ENCODE peak calls at places on chromosomes 7 and 10, in nine cellular contexts. One of them, this sample, is unnamed.

GRCh38 chr10:44398747-44399477 is 14.0 kb upstream of the CXCL12 start:
- DNase-seq in left colon: peak; percentile 7
- DNase-seq in anterior cingulate cortex: no peak
- DNase-seq in activated naive CD4-positive, alpha-beta T cell: no peak
- DNase-seq in naive B cell: no peak
- DNase-seq in H7: no peak
- DNase-seq in MV-4-11: no peak
- DNase-seq in CD4-positive, alpha-beta memory T cell: no peak
- DNase-seq in choroid plexus epithelial cell: no peak
- DNase-seq in this sample: no peak

GRCh38 chr7:824106-824505 is 8.2 kb upstream of the SUN1 start:
- DNase-seq in left colon: no peak
- DNase-seq in anterior cingulate cortex: no peak
- DNase-seq in activated naive CD4-positive, alpha-beta T cell: no peak
- DNase-seq in naive B cell: no peak
- DNase-seq in H7: peak; percentile 28
- DNase-seq in MV-4-11: no peak
- DNase-seq in CD4-positive, alpha-beta memory T cell: no peak
- DNase-seq in choroid plexus epithelial cell: no peak
- DNase-seq in this sample: no peak

GRCh38 chr10:119754085-119754484 is 28.2 kb downstream of the INPP5F start:
- DNase-seq in left colon: no peak
- DNase-seq in anterior cingulate cortex: no peak
- DNase-seq in activated naive CD4-positive, alpha-beta T cell: no peak
- DNase-seq in naive B cell: no peak
- DNase-seq in H7: no peak
- DNase-seq in MV-4-11: no peak
- DNase-seq in CD4-positive, alpha-beta memory T cell: no peak
- DNase-seq in choroid plexus epithelial cell: no peak
- DNase-seq in this sample: no peak

GRCh38 chr10:7551891-7552731 is 114.7 kb downstream of the ITIH5 start:
- DNase-seq in left colon: no peak
- DNase-seq in anterior cingulate cortex: peak; percentile 44
- DNase-seq in activated naive CD4-positive, alpha-beta T cell: no peak
- DNase-seq in naive B cell: no peak
- DNase-seq in H7: peak; percentile 73
- DNase-seq in MV-4-11: no peak
- DNase-seq in CD4-positive, alpha-beta memory T cell: no peak
- DNase-seq in choroid plexus epithelial cell: no peak
- DNase-seq in this sample: no peak

GRCh38 chr7:123343611-123344010 is 143.8 kb upstream of the SLC13A1 start:
- DNase-seq in left colon: no peak
- DNase-seq in anterior cingulate cortex: no peak
- DNase-seq in activated naive CD4-positive, alpha-beta T cell: no peak
- DNase-seq in naive B cell: no peak
- DNase-seq in H7: no peak
- DNase-seq in MV-4-11: no peak
- DNase-seq in CD4-positive, alpha-beta memory T cell: no peak
- DNase-seq in choroid plexus epithelial cell: peak; percentile 62
- DNase-seq in this sample: no peak

GRCh38 chr10:122374859-122375721 is 582 bp downstream of the PLEKHA1 start:
- DNase-seq in left colon: peak; percentile 68
- DNase-seq in anterior cingulate cortex: peak; percentile 68
- DNase-seq in activated naive CD4-positive, alpha-beta T cell: peak; percentile 39
- DNase-seq in naive B cell: peak; percentile 82
- DNase-seq in H7: peak; percentile 87
- DNase-seq in MV-4-11: peak; percentile 71
- DNase-seq in CD4-positive, alpha-beta memory T cell: peak; percentile 79
- DNase-seq in choroid plexus epithelial cell: peak; percentile 65
- DNase-seq in this sample: peak; percentile 60

GRCh38 chr7:130529417-130529816 is 37.5 kb downstream of the MEST start:
- DNase-seq in left colon: no peak
- DNase-seq in anterior cingulate cortex: no peak
- DNase-seq in activated naive CD4-positive, alpha-beta T cell: no peak
- DNase-seq in naive B cell: no peak
- DNase-seq in H7: no peak
- DNase-seq in MV-4-11: no peak
- DNase-seq in CD4-positive, alpha-beta memory T cell: no peak
- DNase-seq in choroid plexus epithelial cell: peak; percentile 43
- DNase-seq in this sample: no peak

GRCh38 chr7:82019538-82019937 is 249.7 kb upstream of the HGF start:
- DNase-seq in left colon: no peak
- DNase-seq in anterior cingulate cortex: no peak
- DNase-seq in activated naive CD4-positive, alpha-beta T cell: no peak
- DNase-seq in naive B cell: no peak
- DNase-seq in H7: no peak
- DNase-seq in MV-4-11: no peak
- DNase-seq in CD4-positive, alpha-beta memory T cell: no peak
- DNase-seq in choroid plexus epithelial cell: no peak
- DNase-seq in this sample: no peak

GRCh38 chr10:113056468-113057021 is 106.5 kb downstream of the TCF7L2 start:
- DNase-seq in left colon: no peak
- DNase-seq in anterior cingulate cortex: no peak
- DNase-seq in activated naive CD4-positive, alpha-beta T cell: no peak
- DNase-seq in naive B cell: no peak
- DNase-seq in H7: no peak
- DNase-seq in MV-4-11: no peak
- DNase-seq in CD4-positive, alpha-beta memory T cell: no peak
- DNase-seq in choroid plexus epithelial cell: peak; percentile 64
- DNase-seq in this sample: no peak

GRCh38 chr10:70603439-70603778 is 868 bp upstream of the PRF1 start:
- DNase-seq in left colon: no peak
- DNase-seq in anterior cingulate cortex: no peak
- DNase-seq in activated naive CD4-positive, alpha-beta T cell: no peak
- DNase-seq in naive B cell: no peak
- DNase-seq in H7: no peak
- DNase-seq in MV-4-11: peak; percentile 37
- DNase-seq in CD4-positive, alpha-beta memory T cell: peak; percentile 15
- DNase-seq in choroid plexus epithelial cell: no peak
- DNase-seq in this sample: no peak

GRCh38 chr7:118662266-118662665 is 437.8 kb downstream of the ANKRD7 start:
- DNase-seq in left colon: no peak
- DNase-seq in anterior cingulate cortex: no peak
- DNase-seq in activated naive CD4-positive, alpha-beta T cell: no peak
- DNase-seq in naive B cell: no peak
- DNase-seq in H7: no peak
- DNase-seq in MV-4-11: peak; percentile 29
- DNase-seq in CD4-positive, alpha-beta memory T cell: no peak
- DNase-seq in choroid plexus epithelial cell: no peak
- DNase-seq in this sample: no peak

GRCh38 chr7:140525741-140526140 is 46.4 kb upstream of the MKRN1 start:
- DNase-seq in left colon: peak; percentile 68
- DNase-seq in anterior cingulate cortex: no peak
- DNase-seq in activated naive CD4-positive, alpha-beta T cell: no peak
- DNase-seq in naive B cell: no peak
- DNase-seq in H7: no peak
- DNase-seq in MV-4-11: no peak
- DNase-seq in CD4-positive, alpha-beta memory T cell: peak; percentile 39
- DNase-seq in choroid plexus epithelial cell: no peak
- DNase-seq in this sample: no peak

GRCh38 chr7:1144269-1144771 is 15.7 kb downstream of the ZFAND2A start:
- DNase-seq in left colon: no peak
- DNase-seq in anterior cingulate cortex: no peak
- DNase-seq in activated naive CD4-positive, alpha-beta T cell: no peak
- DNase-seq in naive B cell: no peak
- DNase-seq in H7: peak; percentile 59
- DNase-seq in MV-4-11: peak; percentile 65
- DNase-seq in CD4-positive, alpha-beta memory T cell: no peak
- DNase-seq in choroid plexus epithelial cell: peak; percentile 54
- DNase-seq in this sample: no peak

GRCh38 chr10:125881192-125881591 is at the start of gene DHX32:
- DNase-seq in left colon: no peak
- DNase-seq in anterior cingulate cortex: no peak
- DNase-seq in activated naive CD4-positive, alpha-beta T cell: no peak
- DNase-seq in naive B cell: no peak
- DNase-seq in H7: peak; percentile 71
- DNase-seq in MV-4-11: no peak
- DNase-seq in CD4-positive, alpha-beta memory T cell: no peak
- DNase-seq in choroid plexus epithelial cell: no peak
- DNase-seq in this sample: no peak

GRCh38 chr10:21668831-21669230 is 134.8 kb downstream of the MLLT10 start:
- DNase-seq in left colon: no peak
- DNase-seq in anterior cingulate cortex: no peak
- DNase-seq in activated naive CD4-positive, alpha-beta T cell: no peak
- DNase-seq in naive B cell: no peak
- DNase-seq in H7: no peak
- DNase-seq in MV-4-11: no peak
- DNase-seq in CD4-positive, alpha-beta memory T cell: no peak
- DNase-seq in choroid plexus epithelial cell: peak; percentile 36
- DNase-seq in this sample: no peak

GRCh38 chr7:19117081-19117869 is at the start of gene TWIST1:
- DNase-seq in left colon: no peak
- DNase-seq in anterior cingulate cortex: no peak
- DNase-seq in activated naive CD4-positive, alpha-beta T cell: no peak
- DNase-seq in naive B cell: no peak
- DNase-seq in H7: peak; percentile 86
- DNase-seq in MV-4-11: no peak
- DNase-seq in CD4-positive, alpha-beta memory T cell: no peak
- DNase-seq in choroid plexus epithelial cell: peak; percentile 99
- DNase-seq in this sample: no peak

GRCh38 chr7:153576096-153576495 is 476.1 kb upstream of the DPP6 start:
- DNase-seq in left colon: no peak
- DNase-seq in anterior cingulate cortex: no peak
- DNase-seq in activated naive CD4-positive, alpha-beta T cell: no peak
- DNase-seq in naive B cell: no peak
- DNase-seq in H7: no peak
- DNase-seq in MV-4-11: no peak
- DNase-seq in CD4-positive, alpha-beta memory T cell: no peak
- DNase-seq in choroid plexus epithelial cell: no peak
- DNase-seq in this sample: no peak

GRCh38 chr10:119238577-119238976 is 31.2 kb downstream of the GRK5 start:
- DNase-seq in left colon: no peak
- DNase-seq in anterior cingulate cortex: no peak
- DNase-seq in activated naive CD4-positive, alpha-beta T cell: no peak
- DNase-seq in naive B cell: no peak
- DNase-seq in H7: no peak
- DNase-seq in MV-4-11: no peak
- DNase-seq in CD4-positive, alpha-beta memory T cell: no peak
- DNase-seq in choroid plexus epithelial cell: no peak
- DNase-seq in this sample: no peak

GRCh38 chr10:89904755-89905154 is 203.4 kb downstream of the KIF20B start:
- DNase-seq in left colon: no peak
- DNase-seq in anterior cingulate cortex: no peak
- DNase-seq in activated naive CD4-positive, alpha-beta T cell: no peak
- DNase-seq in naive B cell: no peak
- DNase-seq in H7: no peak
- DNase-seq in MV-4-11: peak; percentile 28
- DNase-seq in CD4-positive, alpha-beta memory T cell: no peak
- DNase-seq in choroid plexus epithelial cell: no peak
- DNase-seq in this sample: no peak

GRCh38 chr10:90289037-90289436 is 568.8 kb downstream of the HTR7 start:
- DNase-seq in left colon: no peak
- DNase-seq in anterior cingulate cortex: no peak
- DNase-seq in activated naive CD4-positive, alpha-beta T cell: no peak
- DNase-seq in naive B cell: no peak
- DNase-seq in H7: no peak
- DNase-seq in MV-4-11: peak; percentile 62
- DNase-seq in CD4-positive, alpha-beta memory T cell: no peak
- DNase-seq in choroid plexus epithelial cell: peak; percentile 67
- DNase-seq in this sample: no peak

GRCh38 chr10:53978292-53978691 is 822.7 kb downstream of the PCDH15 start:
- DNase-seq in left colon: no peak
- DNase-seq in anterior cingulate cortex: no peak
- DNase-seq in activated naive CD4-positive, alpha-beta T cell: no peak
- DNase-seq in naive B cell: no peak
- DNase-seq in H7: no peak
- DNase-seq in MV-4-11: no peak
- DNase-seq in CD4-positive, alpha-beta memory T cell: no peak
- DNase-seq in choroid plexus epithelial cell: no peak
- DNase-seq in this sample: no peak

GRCh38 chr10:96987842-96988175 is 155.7 kb downstream of the LCOR start:
- DNase-seq in left colon: no peak
- DNase-seq in anterior cingulate cortex: no peak
- DNase-seq in activated naive CD4-positive, alpha-beta T cell: no peak
- DNase-seq in naive B cell: no peak
- DNase-seq in H7: no peak
- DNase-seq in MV-4-11: no peak
- DNase-seq in CD4-positive, alpha-beta memory T cell: no peak
- DNase-seq in choroid plexus epithelial cell: no peak
- DNase-seq in this sample: no peak

GRCh38 chr7:507623-508305 is 11.9 kb downstream of the PDGFA start:
- DNase-seq in left colon: peak; percentile 22
- DNase-seq in anterior cingulate cortex: no peak
- DNase-seq in activated naive CD4-positive, alpha-beta T cell: no peak
- DNase-seq in naive B cell: no peak
- DNase-seq in H7: no peak
- DNase-seq in MV-4-11: no peak
- DNase-seq in CD4-positive, alpha-beta memory T cell: no peak
- DNase-seq in choroid plexus epithelial cell: no peak
- DNase-seq in this sample: no peak

GRCh38 chr10:45082176-45082575 is 81.5 kb downstream of the ZNF22 start:
- DNase-seq in left colon: no peak
- DNase-seq in anterior cingulate cortex: no peak
- DNase-seq in activated naive CD4-positive, alpha-beta T cell: no peak
- DNase-seq in naive B cell: no peak
- DNase-seq in H7: no peak
- DNase-seq in MV-4-11: no peak
- DNase-seq in CD4-positive, alpha-beta memory T cell: no peak
- DNase-seq in choroid plexus epithelial cell: no peak
- DNase-seq in this sample: no peak

GRCh38 chr7:150586068-150586777 is 19.0 kb downstream of the GIMAP4 start:
- DNase-seq in left colon: no peak
- DNase-seq in anterior cingulate cortex: no peak
- DNase-seq in activated naive CD4-positive, alpha-beta T cell: no peak
- DNase-seq in naive B cell: no peak
- DNase-seq in H7: no peak
- DNase-seq in MV-4-11: peak; percentile 88
- DNase-seq in CD4-positive, alpha-beta memory T cell: no peak
- DNase-seq in choroid plexus epithelial cell: no peak
- DNase-seq in this sample: peak; percentile 29

GRCh38 chr10:67306588-67307205 is 380.9 kb downstream of the LRRTM3 start:
- DNase-seq in left colon: no peak
- DNase-seq in anterior cingulate cortex: no peak
- DNase-seq in activated naive CD4-positive, alpha-beta T cell: no peak
- DNase-seq in naive B cell: no peak
- DNase-seq in H7: peak; percentile 68
- DNase-seq in MV-4-11: no peak
- DNase-seq in CD4-positive, alpha-beta memory T cell: no peak
- DNase-seq in choroid plexus epithelial cell: peak; percentile 31
- DNase-seq in this sample: no peak

GRCh38 chr7:101166909-101167644 is 1.7 kb upstream of the VGF start:
- DNase-seq in left colon: no peak
- DNase-seq in anterior cingulate cortex: no peak
- DNase-seq in activated naive CD4-positive, alpha-beta T cell: no peak
- DNase-seq in naive B cell: no peak
- DNase-seq in H7: peak; percentile 91
- DNase-seq in MV-4-11: no peak
- DNase-seq in CD4-positive, alpha-beta memory T cell: no peak
- DNase-seq in choroid plexus epithelial cell: no peak
- DNase-seq in this sample: no peak

GRCh38 chr7:138889566-138889965 is 91.6 kb upstream of the ATP6V0A4 start:
- DNase-seq in left colon: no peak
- DNase-seq in anterior cingulate cortex: no peak
- DNase-seq in activated naive CD4-positive, alpha-beta T cell: no peak
- DNase-seq in naive B cell: no peak
- DNase-seq in H7: no peak
- DNase-seq in MV-4-11: peak; percentile 65
- DNase-seq in CD4-positive, alpha-beta memory T cell: no peak
- DNase-seq in choroid plexus epithelial cell: peak; percentile 31
- DNase-seq in this sample: no peak

GRCh38 chr7:92137531-92137930 is 3.3 kb upstream of the CYP51A1 start:
- DNase-seq in left colon: no peak
- DNase-seq in anterior cingulate cortex: no peak
- DNase-seq in activated naive CD4-positive, alpha-beta T cell: no peak
- DNase-seq in naive B cell: no peak
- DNase-seq in H7: no peak
- DNase-seq in MV-4-11: no peak
- DNase-seq in CD4-positive, alpha-beta memory T cell: no peak
- DNase-seq in choroid plexus epithelial cell: no peak
- DNase-seq in this sample: no peak

GRCh38 chr10:23095966-23096813 is 811 bp downstream of the MSRB2 start:
- DNase-seq in left colon: peak; percentile 48
- DNase-seq in anterior cingulate cortex: peak; percentile 44
- DNase-seq in activated naive CD4-positive, alpha-beta T cell: no peak
- DNase-seq in naive B cell: peak; percentile 16
- DNase-seq in H7: no peak
- DNase-seq in MV-4-11: peak; percentile 54
- DNase-seq in CD4-positive, alpha-beta memory T cell: peak; percentile 46
- DNase-seq in choroid plexus epithelial cell: peak; percentile 72
- DNase-seq in this sample: peak; percentile 35

GRCh38 chr7:131117439-131117838 is 210.2 kb upstream of the MKLN1 start:
- DNase-seq in left colon: no peak
- DNase-seq in anterior cingulate cortex: no peak
- DNase-seq in activated naive CD4-positive, alpha-beta T cell: no peak
- DNase-seq in naive B cell: no peak
- DNase-seq in H7: no peak
- DNase-seq in MV-4-11: no peak
- DNase-seq in CD4-positive, alpha-beta memory T cell: no peak
- DNase-seq in choroid plexus epithelial cell: no peak
- DNase-seq in this sample: no peak